ENCODE peak calls at places on chromosome 18, in eight cellular contexts. O is stomach, L is A549, D is coronary artery, G is fibroblast of lung, Y is lower leg skin, N is fibroblast of mammary gland, Q is fibroblast of the aortic adventitia. X is an unnamed sample.

GRCh38 chr18:31744661-31745060 is 16.0 kb downstream of the SLC25A52 start:
- DNase-seq in O (no peak), N (no peak), D (no peak), G (no peak), Y (no peak), L (no peak), Q (no peak), X (no peak)

GRCh38 chr18:11752116-11752911 is 63.2 kb downstream of the GNAL start:
- DNase-seq in L (peak; percentile 37), G (peak; percentile 27), D (no peak), Q (peak; percentile 16), O (no peak), N (peak; percentile 48), Y (no peak), X (no peak)

GRCh38 chr18:12345491-12346239 is 31.4 kb downstream of the AFG3L2 start:
- DNase-seq in L (no peak), G (no peak), D (no peak), N (no peak), O (no peak), Y (no peak), Q (no peak), X (no peak)

GRCh38 chr18:10736984-10737383 is 211.2 kb downstream of the NAPG start:
- DNase-seq in Q (no peak), L (no peak), N (no peak), Y (no peak), D (no peak), G (no peak), O (no peak), X (no peak)

GRCh38 chr18:10296491-10296890 is 157.9 kb upstream of the APCDD1 start:
- DNase-seq in N (no peak), L (no peak), D (no peak), O (no peak), G (peak; percentile 33), Q (no peak), Y (no peak), X (no peak)

GRCh38 chr18:22143347-22144340 is 25.7 kb upstream of the GATA6 start:
- DNase-seq in L (no peak), N (no peak), Q (no peak), O (peak; percentile 47), D (no peak), G (no peak), Y (no peak), X (no peak)

GRCh38 chr18:6714027-6714426 is 15.5 kb upstream of the ARHGAP28 start:
- DNase-seq in G (no peak), Y (no peak), O (no peak), N (no peak), Q (no peak), L (no peak), D (no peak), X (no peak)

GRCh38 chr18:34097312-34097711 is 127.4 kb downstream of the NOL4 start:
- DNase-seq in D (no peak), L (no peak), N (peak; percentile 14), G (peak; percentile 3), Q (peak; percentile 0), Y (no peak), O (no peak), X (no peak)

GRCh38 chr18:63869851-63870250 is 17.7 kb upstream of the SERPINB2 start:
- DNase-seq in Q (no peak), G (no peak), O (no peak), L (no peak), D (no peak), Y (no peak), N (peak; percentile 44), X (no peak)

GRCh38 chr18:59877366-59877765 is 22.4 kb upstream of the PMAIP1 start:
- DNase-seq in L (no peak), N (no peak), G (no peak), Q (no peak), D (no peak), O (no peak), Y (no peak), X (no peak)

GRCh38 chr18:77470836-77471413 is 221.3 kb downstream of the GALR1 start:
- DNase-seq in Y (no peak), Q (no peak), G (no peak), O (no peak), N (peak; percentile 30), L (no peak), D (no peak), X (no peak)

GRCh38 chr18:72651033-72651432 is 106.9 kb upstream of the CBLN2 start:
- DNase-seq in Q (no peak), O (no peak), G (no peak), L (no peak), Y (no peak), N (no peak), D (no peak), X (no peak)

GRCh38 chr18:77063256-77063655 is 69.3 kb downstream of the MBP start:
- DNase-seq in Y (no peak), D (no peak), O (peak; percentile 45), N (peak; percentile 74), L (no peak), Q (peak; percentile 18), G (peak; percentile 80), X (no peak)

GRCh38 chr18:72456802-72457201 is 87.3 kb downstream of the CBLN2 start:
- DNase-seq in G (peak; percentile 86), O (no peak), Q (no peak), N (peak; percentile 5), L (peak; percentile 29), Y (no peak), D (no peak), X (no peak)

GRCh38 chr18:69000366-69000765 is 202.5 kb downstream of the CCDC102B start:
- DNase-seq in L (no peak), O (no peak), Q (no peak), N (peak; percentile 20), G (no peak), D (no peak), Y (no peak), X (no peak)

GRCh38 chr18:56402872-56403516 is 235.4 kb downstream of the TXNL1 start:
- DNase-seq in O (no peak), Y (peak; percentile 20), D (no peak), Q (peak; percentile 95), N (peak; percentile 93), G (peak; percentile 91), L (peak; percentile 39), X (no peak)

GRCh38 chr18:52486052-52486451 is 146.1 kb downstream of the DCC start:
- DNase-seq in G (no peak), L (no peak), Q (no peak), N (no peak), Y (no peak), D (no peak), O (no peak), X (no peak)

GRCh38 chr18:52484977-52485376 is 145.0 kb downstream of the DCC start:
- DNase-seq in Q (no peak), D (no peak), Y (no peak), O (no peak), G (no peak), L (peak; percentile 24), N (no peak), X (no peak)

GRCh38 chr18:52481116-52481515 is 141.1 kb downstream of the DCC start:
- DNase-seq in Q (no peak), G (no peak), Y (no peak), O (peak; percentile 81), D (no peak), L (no peak), N (no peak), X (no peak)
- H3K4me3 ChIP-seq in Q (no peak overlapping the region), G (no peak overlapping the region), Y (no peak overlapping the region), O (no peak overlapping the region), D (no peak overlapping the region), L (no peak overlapping the region), N (no peak overlapping the region), X (no peak overlapping the region)

DNA sequence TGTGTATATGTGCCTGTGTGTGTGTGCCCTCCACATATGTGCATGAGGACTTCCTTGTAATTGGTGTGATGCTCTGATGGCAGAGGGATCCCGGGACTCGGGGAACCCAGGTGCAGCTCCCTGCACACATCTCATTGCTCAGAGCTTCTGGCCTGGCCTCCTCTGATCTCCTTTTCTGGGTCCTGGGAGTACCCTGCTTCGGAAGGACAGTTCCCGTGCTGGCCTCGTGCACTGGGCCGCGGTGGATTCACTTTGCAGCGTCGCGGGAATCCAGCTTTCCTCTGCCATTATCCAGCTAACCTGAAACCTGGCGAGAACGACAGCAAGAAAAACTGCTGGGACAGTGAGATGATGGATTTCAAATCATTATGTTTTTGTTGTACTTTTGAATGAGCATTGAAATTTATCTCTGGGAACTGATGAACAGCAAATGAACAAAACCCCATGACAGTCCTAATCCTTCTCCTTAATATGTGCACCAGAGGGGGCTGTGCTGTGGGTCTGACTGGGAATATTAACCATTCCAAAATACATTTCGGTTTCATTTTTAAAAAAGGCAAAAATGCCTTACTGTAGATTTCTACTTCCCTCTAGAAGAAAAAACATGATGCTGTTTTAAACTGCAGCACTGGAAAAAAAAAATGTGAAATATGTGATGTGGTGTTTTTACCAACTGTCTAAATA is 78.2 kb downstream of the PTGR3 start:
- DNase-seq in G (no peak), N (peak; percentile 25), Y (peak; percentile 4), L (no peak), O (no peak), Q (peak; percentile 35), D (peak; percentile 35), X (no peak)
- TF ChIP-seq CTCF in G (peak; percentile 47), N (peak; percentile 40), Y (no peak), L (no peak), O (no peak), Q (peak; percentile 46), D (no peak), X (no peak)

GRCh38 chr18:78924301-78925192 is 55.1 kb upstream of the SALL3 start:
- DNase-seq in Q (no peak), D (no peak), N (no peak), Y (no peak), L (no peak), O (no peak), G (no peak), X (no peak)
- H3K4me3 ChIP-seq in Q (no peak overlapping the region), D (no peak overlapping the region), N (no peak overlapping the region), Y (no peak overlapping the region), L (no peak overlapping the region), O (no peak overlapping the region), G (no peak overlapping the region), X (no peak overlapping the region)

GRCh38 chr18:45802814-45803492 is 22.5 kb upstream of the SIGLEC15 start:
- DNase-seq in Q (peak; percentile 99), Y (no peak), D (no peak), G (peak; percentile 100), N (peak; percentile 99), L (peak; percentile 87), O (no peak), X (no peak)

GRCh38 chr18:45805551-45805950 is 19.9 kb upstream of the SIGLEC15 start:
- DNase-seq in G (no peak), N (peak; percentile 70), D (no peak), O (no peak), Q (peak; percentile 74), L (no peak), Y (no peak), X (no peak)

GRCh38 chr18:45806226-45806625 is 19.2 kb upstream of the SIGLEC15 start:
- DNase-seq in N (peak; percentile 81), Q (peak; percentile 86), Y (no peak), L (no peak), G (peak; percentile 88), O (no peak), D (no peak), X (no peak)

DNA sequence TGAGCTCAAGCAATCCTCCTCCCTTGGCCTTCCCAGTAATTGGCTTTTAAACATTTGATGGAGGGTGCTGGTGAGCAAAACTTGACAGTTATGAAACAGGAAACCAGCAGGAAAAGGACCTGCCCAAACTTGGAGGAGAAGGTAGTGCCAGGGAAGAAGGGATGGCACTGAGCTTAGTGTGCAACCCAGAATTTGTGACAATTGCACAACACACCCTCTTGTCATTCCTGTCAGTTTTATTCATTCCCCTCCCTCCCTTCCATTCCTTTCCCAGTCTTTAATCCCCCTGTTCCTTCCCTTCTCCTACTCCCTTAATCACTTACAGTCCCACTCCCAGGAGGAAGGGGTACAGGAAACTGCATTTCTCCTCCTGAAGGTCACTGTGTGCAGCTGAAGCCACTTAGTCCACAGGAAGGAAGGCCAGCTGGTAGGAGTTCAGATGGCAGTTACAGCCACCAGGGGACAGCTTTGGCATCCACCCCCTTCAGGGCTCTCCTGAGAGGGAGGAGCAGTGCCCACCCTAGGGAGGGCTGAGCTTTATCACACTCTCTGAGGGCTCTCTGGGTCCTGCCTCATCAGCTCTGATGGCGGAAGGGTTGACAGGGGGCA is 24.0 kb upstream of the SIGLEC15 start:
- DNase-seq in N (no peak), G (no peak), Y (no peak), D (no peak), Q (no peak), L (no peak), O (no peak), X (no peak)
- TF ChIP-seq CTCF in N (no peak), G (no peak), Y (no peak), D (no peak), Q (no peak), L (no peak), O (no peak), X (no peak)